ENCODE peak calls at places on chromosomes 4 and X, in six cellular contexts. F, J, N, C, S and X are unnamed samples.

GRCh38 chrX:153398275-153398960 is 2.7 kb downstream of the PNMA6E start:
- DNase-seq in C (no peak), J (no peak), N (no peak), S (no peak), F (no peak), X (no peak)

GRCh38 chrX:30215357-30215843 is at the start of gene MAGEB2:
- DNase-seq in J (no peak), S (no peak), N (no peak), F (no peak), C (no peak), X (no peak)

GRCh38 chrX:79133897-79134296 is 10.6 kb upstream of the GPR174 start:
- DNase-seq in F (no peak), N (no peak), S (no peak), J (peak), C (no peak), X (no peak)

GRCh38 chr4:41994461-41994860 is 4.1 kb downstream of the SLC30A9 start:
- DNase-seq in N (no peak), C (no peak), J (no peak), S (no peak), F (no peak), X (no peak)

GRCh38 chr4:142493255-142493976 is 352.7 kb downstream of the INPP4B start:
- DNase-seq in J (no peak), C (peak), N (no peak), F (no peak), S (no peak), X (no peak)

GRCh38 chr4:161829631-161830030 is 334.2 kb downstream of the FSTL5 start:
- DNase-seq in J (no peak), F (no peak), S (no peak), N (no peak), C (no peak), X (peak)

GRCh38 chr4:148072789-148073188 is 340.9 kb downstream of the ARHGAP10 start:
- DNase-seq in F (no peak), C (no peak), S (no peak), J (no peak), N (no peak), X (no peak)

GRCh38 chrX:110210417-110211139 is 107.3 kb downstream of the AMMECR1 start:
- DNase-seq in N (peak), C (peak), S (no peak), J (no peak), F (no peak), X (peak)

GRCh38 chrX:134000260-134001245 is 15.2 kb upstream of the GPC3 start:
- DNase-seq in C (no peak), F (no peak), J (no peak), S (no peak), N (no peak), X (no peak)

GRCh38 chrX:119230850-119231249 is 5.2 kb upstream of the PGRMC1 start:
- DNase-seq in J (no peak), F (no peak), C (no peak), N (no peak), S (no peak), X (no peak)

GRCh38 chr4:58188313-58188712 is 1078.1 kb upstream of the IGFBP7 start:
- DNase-seq in C (no peak), F (no peak), S (no peak), N (no peak), J (no peak), X (no peak)

GRCh38 chr4:75030649-75031235 is 97.8 kb downstream of the PARM1 start:
- DNase-seq in J (no peak), S (no peak), F (no peak), N (no peak), C (no peak), X (no peak)

GRCh38 chrX:11447418-11447817 is 154.2 kb downstream of the AMELX start:
- DNase-seq in N (no peak), C (no peak), J (no peak), F (no peak), S (no peak), X (no peak)

GRCh38 chrX:38260231-38260630 is 39.6 kb upstream of the SRPX start:
- DNase-seq in F (no peak), C (peak), N (no peak), S (no peak), J (no peak), X (no peak)

GRCh38 chr4:104490770-104491395 is 3.8 kb downstream of the CXXC4 start:
- DNase-seq in C (peak), F (no peak), N (no peak), J (peak), S (peak), X (peak)

GRCh38 chr4:166169111-166169510 is 296.1 kb downstream of the TLL1 start:
- DNase-seq in C (peak), J (no peak), S (no peak), F (no peak), N (no peak), X (no peak)

GRCh38 chrX:437636-438390 is 51.1 kb upstream of the PPP2R3B start:
- DNase-seq in C (no peak), N (no peak), J (no peak), S (no peak), F (no peak), X (no peak)

GRCh38 chr4:82201805-82202636 is 171.8 kb downstream of the HNRNPD start:
- DNase-seq in C (peak), N (no peak), S (peak), F (no peak), J (peak), X (no peak)